ENCODE peak calls at places on chromosomes 6 and 20, in five cellular contexts. P is T-cell; F is stimulated activated naive CD8-positive, alpha-beta T cell treated with anti-CD3 and anti-CD28 coated beads, Interleukin-15, amount 100 ng/mL, for 72 hours; Q is fibroblast of pulmonary artery; S is CD8-positive, alpha-beta T cell. U is an unnamed sample.

GRCh38 chr6:11315743-11316437 is 83.4 kb upstream of the NEDD9 start:
- DNase-seq in P (no peak), F (no peak), Q (peak), S (no peak), U (no peak)

GRCh38 chr6:40999498-41000070 is 39.4 kb downstream of the UNC5CL start:
- DNase-seq in P (peak), F (no peak), Q (peak), S (no peak), U (peak)

GRCh38 chr6:24330137-24330732 is 27.6 kb downstream of the DCDC2 start:
- DNase-seq in P (no peak), F (no peak), Q (no peak), S (no peak), U (no peak)

GRCh38 chr6:113763883-113764282 is 93.3 kb upstream of the MARCKS start:
- DNase-seq in P (no peak), F (no peak), Q (peak), S (no peak), U (no peak)

GRCh38 chr20:58549681-58550542 is 34.7 kb upstream of the APCDD1L start:
- DNase-seq in P (no peak), F (no peak), Q (no peak), S (no peak), U (peak)

GRCh38 chr6:128808856-128809255 is 74.1 kb upstream of the LAMA2 start:
- DNase-seq in P (no peak), F (no peak), Q (no peak), S (no peak), U (no peak)

GRCh38 chr20:45890077-45890996 is 671 bp downstream of the NEURL2 start:
- DNase-seq in P (peak), F (peak), Q (peak), S (peak), U (peak)

GRCh38 chr6:109687271-109687721 is 3.7 kb downstream of the AK9 start:
- DNase-seq in P (no peak), F (peak), Q (peak), S (no peak), U (no peak)

GRCh38 chr6:74731204-74731603 is 474.6 kb downstream of the COL12A1 start:
- DNase-seq in P (no peak), F (no peak), Q (peak), S (no peak), U (no peak)

GRCh38 chr6:102812242-102812641 is 1418.7 kb downstream of the GRIK2 start:
- DNase-seq in P (no peak), F (no peak), Q (no peak), S (no peak), U (no peak)

GRCh38 chr6:134680021-134680420 is 269.9 kb downstream of the ALDH8A1 start:
- DNase-seq in P (no peak), F (no peak), Q (no peak), S (no peak), U (no peak)

GRCh38 chr6:50091641-50092040 is 41.9 kb upstream of the DEFB112 start:
- DNase-seq in P (no peak), F (no peak), Q (no peak), S (no peak), U (no peak)

GRCh38 chr6:135382182-135382628 is 115.3 kb downstream of the AHI1 start:
- DNase-seq in P (no peak), F (no peak), Q (no peak), S (no peak), U (no peak)

GRCh38 chr6:41373919-41374617 is 38.7 kb downstream of the NCR2 start:
- DNase-seq in P (no peak), F (no peak), Q (peak), S (no peak), U (no peak)

GRCh38 chr6:145733770-145734169 is 1.6 kb downstream of the EPM2A start:
- DNase-seq in P (no peak), F (no peak), Q (no peak), S (no peak), U (no peak)

GRCh38 chr20:63555661-63556381 is 1.9 kb downstream of the FNDC11 start:
- DNase-seq in P (no peak), F (no peak), Q (no peak), S (no peak), U (no peak)

GRCh38 chr6:129732542-129732941 is 22.6 kb upstream of the ARHGAP18 start:
- DNase-seq in P (no peak), F (no peak), Q (no peak), S (no peak), U (no peak)

GRCh38 chr20:42795399-42795798 is 394.3 kb downstream of the PTPRT start:
- DNase-seq in P (no peak), F (no peak), Q (no peak), S (no peak), U (no peak)

GRCh38 chr6:21348462-21349195 is 244.9 kb upstream of the SOX4 start:
- DNase-seq in P (no peak), F (no peak), Q (peak), S (no peak), U (no peak)

GRCh38 chr6:137823826-137824501 is 43.1 kb upstream of the TNFAIP3 start:
- DNase-seq in P (peak), F (peak), Q (peak), S (peak), U (no peak)

GRCh38 chr6:137705166-137706064 is 161.6 kb upstream of the TNFAIP3 start:
- DNase-seq in P (peak), F (peak), Q (peak), S (peak), U (no peak)

GRCh38 chr20:48750941-48751620 is 76.7 kb downstream of the PREX1 start:
- DNase-seq in P (peak), F (no peak), Q (peak), S (peak), U (no peak)

GRCh38 chr20:45816951-45817651 is 4.7 kb downstream of the UBE2C start:
- DNase-seq in P (no peak), F (no peak), Q (no peak), S (no peak), U (no peak)

GRCh38 chr20:62088258-62089127 is 22.8 kb upstream of the TAF4 start:
- DNase-seq in P (no peak), F (no peak), Q (peak), S (no peak), U (no peak)

GRCh38 chr6:14441371-14441781 is 323.8 kb downstream of the CD83 start:
- DNase-seq in P (no peak), F (no peak), Q (peak), S (no peak), U (no peak)

GRCh38 chr6:14690120-14691056 is 555.5 kb upstream of the JARID2 start:
- DNase-seq in P (no peak), F (no peak), Q (no peak), S (no peak), U (no peak)

GRCh38 chr6:142313284-142313683 is 11.5 kb downstream of the ADGRG6 start:
- DNase-seq in P (no peak), F (no peak), Q (peak), S (no peak), U (no peak)

GRCh38 chr6:84752118-84752850 is 12.1 kb downstream of the TBX18 start:
- DNase-seq in P (no peak), F (no peak), Q (peak), S (no peak), U (no peak)

GRCh38 chr6:31822038-31822821 is 5.3 kb upstream of the HSPA1B start:
- DNase-seq in P (peak), F (peak), Q (peak), S (peak), U (peak)

GRCh38 chr20:45783656-45784294 is 7.9 kb downstream of the WFDC3 start:
- DNase-seq in P (no peak), F (no peak), Q (peak), S (no peak), U (no peak)

GRCh38 chr20:61754976-61755778 is 310.5 kb downstream of the TAF4 start:
- DNase-seq in P (no peak), F (no peak), Q (no peak), S (no peak), U (no peak)

GRCh38 chr6:52074155-52074554 is 13.3 kb downstream of the PKHD1 start:
- DNase-seq in P (no peak), F (no peak), Q (no peak), S (no peak), U (no peak)

GRCh38 chr20:46959081-46959692 is 64.5 kb downstream of the EYA2 start:
- DNase-seq in P (no peak), F (no peak), Q (peak), S (no peak), U (no peak)

GRCh38 chr20:49281059-49281912 is 3.4 kb upstream of the ZNFX1 start:
- DNase-seq in P (no peak), F (no peak), Q (no peak), S (no peak), U (no peak)

U was measured in left lobe of liver.